ENCODE peak calls at places on chromosomes 4 and X, in eight cellular contexts. R, B, U, N, F, K, C and A are unnamed samples.

GRCh38 chr4:176044589-176044951 is 21.1 kb upstream of the WDR17 start:
- DNase-seq in R (no peak), B (peak), U (no peak), N (no peak), F (no peak), K (no peak), C (no peak), A (no peak)

GRCh38 chr4:31125496-31125895 is 405.3 kb downstream of the PCDH7 start:
- DNase-seq in R (no peak), B (no peak), U (no peak), N (no peak), F (no peak), K (no peak), C (no peak), A (no peak)

GRCh38 chr4:17721496-17722360 is 59.7 kb downstream of the FAM184B start:
- DNase-seq in R (no peak), B (peak), U (no peak), N (no peak), F (no peak), K (no peak), C (no peak), A (no peak)

GRCh38 chr4:113327513-113327912 is 278.1 kb downstream of the ANK2 start:
- DNase-seq in R (no peak), B (peak), U (no peak), N (no peak), F (no peak), K (no peak), C (no peak), A (no peak)

GRCh38 chr4:73895201-73896177 is 26.3 kb downstream of the CXCL1 start:
- DNase-seq in R (no peak), B (peak), U (no peak), N (no peak), F (peak), K (peak), C (no peak), A (no peak)

GRCh38 chrX:111823068-111823467 is 52.9 kb upstream of the TRPC5OS start:
- DNase-seq in R (no peak), B (no peak), U (no peak), N (no peak), F (no peak), K (no peak), C (peak), A (no peak)

GRCh38 chrX:71195959-71196727 is 26.9 kb upstream of the GJB1 start:
- DNase-seq in R (no peak), B (no peak), U (peak), N (no peak), F (no peak), K (no peak), C (no peak), A (no peak)

GRCh38 chr4:77586953-77587383 is 18.7 kb upstream of the CXCL13 start:
- DNase-seq in R (no peak), B (peak), U (no peak), N (no peak), F (peak), K (no peak), C (peak), A (no peak)

GRCh38 chrX:123720486-123720885 is 12.4 kb downstream of the THOC2 start:
- DNase-seq in R (no peak), B (no peak), U (no peak), N (no peak), F (no peak), K (no peak), C (no peak), A (no peak)

GRCh38 chr4:163566257-163566656 is 71.8 kb downstream of the TMA16 start:
- DNase-seq in R (no peak), B (no peak), U (no peak), N (no peak), F (no peak), K (no peak), C (no peak), A (no peak)

GRCh38 chrX:67545772-67546495 is 2.1 kb downstream of the AR start:
- DNase-seq in R (peak), B (no peak), U (no peak), N (peak), F (no peak), K (no peak), C (no peak), A (no peak)

GRCh38 chrX:115174548-115174947 is 14.7 kb upstream of the RBMXL3 start:
- DNase-seq in R (no peak), B (no peak), U (no peak), N (no peak), F (no peak), K (no peak), C (no peak), A (no peak)

GRCh38 chr4:152499322-152499721 is 36.6 kb downstream of the FBXW7 start:
- DNase-seq in R (no peak), B (no peak), U (no peak), N (no peak), F (no peak), K (no peak), C (no peak), A (no peak)

GRCh38 chr4:52643846-52644245 is 15.3 kb downstream of the USP46 start:
- DNase-seq in R (peak), B (peak), U (no peak), N (peak), F (peak), K (no peak), C (no peak), A (peak)

GRCh38 chr4:44319129-44319528 is 129.5 kb downstream of the KCTD8 start:
- DNase-seq in R (no peak), B (no peak), U (no peak), N (no peak), F (no peak), K (no peak), C (no peak), A (no peak)

GRCh38 chrX:153722704-153723350 is 1.4 kb downstream of the BCAP31 start:
- DNase-seq in R (no peak), B (no peak), U (no peak), N (no peak), F (peak), K (no peak), C (peak), A (no peak)

GRCh38 chrX:56572975-56573374 is 9.5 kb downstream of the UBQLN2 start:
- DNase-seq in R (no peak), B (no peak), U (no peak), N (no peak), F (no peak), K (no peak), C (no peak), A (no peak)

GRCh38 chr4:141455651-141456050 is 180.7 kb upstream of the IL15 start:
- DNase-seq in R (no peak), B (no peak), U (no peak), N (no peak), F (no peak), K (no peak), C (peak), A (no peak)

GRCh38 chrX:110847334-110847733 is 51.7 kb upstream of the CHRDL1 start:
- DNase-seq in R (no peak), B (peak), U (peak), N (no peak), F (no peak), K (peak), C (peak), A (no peak)

GRCh38 chrX:27321632-27322031 is 141.5 kb downstream of the PPP4R3C start:
- DNase-seq in R (no peak), B (no peak), U (no peak), N (no peak), F (no peak), K (no peak), C (no peak), A (no peak)

GRCh38 chr4:10020871-10021676 is at the start of gene SLC2A9:
- DNase-seq in R (no peak), B (peak), U (no peak), N (peak), F (peak), K (no peak), C (no peak), A (no peak)

GRCh38 chr4:142036795-142037583 is 400.6 kb downstream of the IL15 start:
- DNase-seq in R (no peak), B (no peak), U (no peak), N (no peak), F (no peak), K (no peak), C (no peak), A (no peak)

GRCh38 chr4:85963231-85963630 is 396.6 kb downstream of the MAPK10 start:
- DNase-seq in R (no peak), B (no peak), U (no peak), N (no peak), F (no peak), K (no peak), C (no peak), A (no peak)

GRCh38 chr4:182978152-182978827 is 61.1 kb upstream of the DCTD start:
- DNase-seq in R (no peak), B (peak), U (peak), N (no peak), F (no peak), K (no peak), C (no peak), A (no peak)

GRCh38 chr4:67101612-67102011 is 443.7 kb downstream of the CENPC start:
- DNase-seq in R (no peak), B (no peak), U (no peak), N (no peak), F (no peak), K (no peak), C (no peak), A (no peak)

GRCh38 chr4:182764137-182764536 is 153.0 kb downstream of the DCTD start:
- DNase-seq in R (no peak), B (peak), U (no peak), N (no peak), F (no peak), K (no peak), C (no peak), A (no peak)

GRCh38 chr4:77355731-77356130 is 198.7 kb downstream of the CCNG2 start:
- DNase-seq in R (no peak), B (no peak), U (no peak), N (no peak), F (no peak), K (no peak), C (no peak), A (no peak)

GRCh38 chr4:168701061-168701460 is 204.2 kb downstream of the PALLD start:
- DNase-seq in R (no peak), B (no peak), U (no peak), N (no peak), F (no peak), K (no peak), C (no peak), A (no peak)

GRCh38 chr4:44425614-44426208 is 22.9 kb downstream of the KCTD8 start:
- DNase-seq in R (no peak), B (peak), U (no peak), N (no peak), F (no peak), K (no peak), C (no peak), A (no peak)

GRCh38 chr4:110589297-110589696 is 33.6 kb downstream of the PITX2 start:
- DNase-seq in R (no peak), B (peak), U (no peak), N (no peak), F (no peak), K (no peak), C (no peak), A (no peak)

GRCh38 chr4:8140915-8141314 is 17.7 kb downstream of the ABLIM2 start:
- DNase-seq in R (no peak), B (no peak), U (no peak), N (no peak), F (no peak), K (no peak), C (no peak), A (no peak)

GRCh38 chr4:8614365-8615193 is 22.0 kb downstream of the CPZ start:
- DNase-seq in R (peak), B (no peak), U (no peak), N (peak), F (no peak), K (no peak), C (no peak), A (no peak)

GRCh38 chr4:77073106-77073858 is 2.5 kb downstream of the CCNI start:
- DNase-seq in R (no peak), B (peak), U (peak), N (no peak), F (no peak), K (no peak), C (no peak), A (no peak)

GRCh38 chrX:55312655-55313054 is 47.9 kb upstream of the PAGE3 start:
- DNase-seq in R (no peak), B (no peak), U (no peak), N (no peak), F (no peak), K (no peak), C (no peak), A (no peak)

GRCh38 chr4:172813359-172813923 is 355.2 kb upstream of the GALNT7 start:
- DNase-seq in R (no peak), B (no peak), U (no peak), N (no peak), F (no peak), K (no peak), C (no peak), A (no peak)

GRCh38 chr4:53459548-53459947 is 82.1 kb downstream of the FIP1L1 start:
- DNase-seq in R (no peak), B (peak), U (no peak), N (no peak), F (no peak), K (no peak), C (no peak), A (peak)

GRCh38 chrX:101078716-101079115 is at the start of gene TMEM35A:
- DNase-seq in R (no peak), B (peak), U (no peak), N (no peak), F (peak), K (peak), C (no peak), A (no peak)

GRCh38 chrX:134419784-134420183 is 40.2 kb upstream of the HPRT1 start:
- DNase-seq in R (no peak), B (no peak), U (no peak), N (no peak), F (no peak), K (no peak), C (no peak), A (no peak)
- TF ChIP-seq CTCF in R (no peak), B (no peak), U (no peak), N (no peak), F (no peak), K (no peak), C (no peak), A (no peak)

GRCh38 chr4:25913056-25913850 is 767 bp upstream of the SMIM20 start:
- DNase-seq in R (peak), B (no peak), U (peak), N (peak), F (peak), K (peak), C (no peak), A (peak)
- H3K4me3 ChIP-seq in R (peak), B (peak), U (peak), N (peak), F (peak), K (peak), C (peak), A (peak)

GRCh38 chr4:776743-777441 is 49.0 kb downstream of the CPLX1 start:
- DNase-seq in R (no peak), B (no peak), U (no peak), N (no peak), F (no peak), K (no peak), C (no peak), A (no peak)
- H3K27ac ChIP-seq in R (no peak), B (no peak), U (no peak), N (no peak), F (no peak), K (no peak), C (no peak), A (no peak)

DNA sequence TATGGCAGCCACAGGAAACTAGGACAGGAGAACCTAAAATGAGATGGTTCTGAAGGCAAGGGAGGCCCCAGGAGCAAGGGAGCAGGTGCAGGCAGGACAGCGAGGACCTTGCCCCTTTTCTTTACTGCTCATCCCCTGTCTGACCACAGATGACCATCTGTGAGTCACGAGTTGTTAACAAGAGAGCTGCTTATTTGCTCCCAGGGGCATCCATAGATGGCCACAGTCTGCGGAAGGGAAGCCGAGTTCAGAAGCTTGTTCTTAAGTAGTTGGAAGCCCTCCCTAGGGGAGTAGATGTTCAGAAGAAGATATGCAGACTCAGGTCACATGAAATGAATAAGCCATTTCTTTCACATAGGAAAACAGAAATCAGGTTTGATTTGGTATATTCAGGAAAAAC is 69.4 kb downstream of the EVC2 start:
- DNase-seq in R (no peak), B (peak), U (no peak), N (no peak), F (no peak), K (no peak), C (no peak), A (no peak)
- TF ChIP-seq CTCF in R (no peak), B (no peak), U (no peak), N (no peak), F (no peak), K (no peak), C (no peak), A (no peak)

DNA sequence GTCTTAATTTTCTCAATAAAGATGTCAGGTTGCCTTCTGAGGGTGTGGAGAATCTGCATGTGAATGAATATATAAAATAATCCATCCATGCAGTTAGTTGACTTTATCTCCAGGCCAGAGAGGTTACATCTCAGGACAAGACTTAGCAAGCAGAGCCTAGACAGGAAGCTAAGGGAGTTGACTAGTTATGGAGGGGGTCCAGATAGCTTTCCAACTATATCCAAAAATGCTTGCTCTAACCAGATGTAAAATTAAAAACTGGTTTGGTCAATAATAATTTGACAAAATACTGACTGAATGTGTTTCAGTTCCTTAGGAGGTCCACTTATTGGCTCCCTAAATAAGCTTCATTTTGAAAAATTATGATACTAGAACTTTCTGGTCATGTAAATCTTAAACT is 101.4 kb downstream of the PAPSS1 start:
- DNase-seq in R (no peak), B (no peak), U (no peak), N (no peak), F (no peak), K (no peak), C (no peak), A (no peak)
- H3K4me3 ChIP-seq in R (no peak), B (no peak), U (no peak), N (no peak), F (no peak), K (no peak), C (no peak), A (no peak)

DNA sequence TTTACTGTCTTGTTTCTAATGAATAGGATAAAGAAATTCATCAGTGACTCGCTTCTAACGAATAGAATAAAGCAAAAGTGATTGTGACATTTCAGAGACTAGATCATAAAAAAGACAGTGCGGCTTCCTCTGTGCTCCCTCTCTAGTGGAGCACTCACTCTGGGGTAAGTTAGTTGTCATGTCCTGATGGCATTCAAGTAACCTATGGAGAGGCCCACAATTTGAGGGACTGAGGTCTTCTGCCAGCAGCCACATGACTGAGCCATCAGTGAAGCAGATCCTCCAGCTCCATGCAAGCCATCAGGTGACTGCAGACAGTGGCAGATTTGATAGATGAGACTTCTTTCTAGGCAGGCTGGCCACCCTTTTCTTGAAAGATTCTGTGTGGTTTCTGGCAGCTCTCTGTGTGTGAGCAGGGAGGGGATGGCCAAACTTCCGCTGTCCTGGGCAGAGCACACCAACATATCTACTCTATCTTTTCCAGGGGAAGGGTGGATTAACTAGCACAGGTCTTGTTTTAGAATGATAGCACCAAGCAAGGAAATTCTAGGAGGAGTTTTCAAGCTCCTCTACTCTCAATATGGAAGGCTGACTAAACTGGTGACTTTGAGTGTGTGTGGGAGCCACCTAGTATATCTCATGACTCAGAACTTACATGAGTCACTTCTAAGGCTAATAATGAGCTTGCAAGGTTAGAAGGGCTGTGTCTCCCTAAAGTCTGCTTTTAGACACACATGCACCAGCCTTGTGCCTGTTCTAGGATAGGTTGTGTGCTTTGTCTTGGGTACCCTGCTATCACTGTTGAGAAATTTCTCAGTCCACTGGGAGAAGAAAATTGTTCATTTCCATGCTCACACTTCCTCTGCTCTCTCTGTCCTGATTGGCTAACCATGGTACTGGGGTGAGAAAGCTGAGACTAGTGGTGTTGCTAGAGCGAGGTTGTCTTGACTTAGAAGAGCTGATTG is 72.7 kb downstream of the YIPF6 start:
- DNase-seq in R (no peak), B (peak), U (no peak), N (no peak), F (no peak), K (no peak), C (peak), A (no peak)
- H3K27ac ChIP-seq in R (no peak), B (no peak), U (no peak), N (no peak), F (no peak), K (no peak), C (peak), A (no peak)

GRCh38 chr4:48100248-48100647 is 33.8 kb downstream of the TXK start:
- DNase-seq in R (no peak), B (no peak), U (no peak), N (no peak), F (no peak), K (no peak), C (no peak), A (no peak)

GRCh38 chr4:48103483-48104139 is 30.4 kb downstream of the TXK start:
- DNase-seq in R (no peak), B (no peak), U (no peak), N (no peak), F (peak), K (no peak), C (no peak), A (no peak)

GRCh38 chr4:48105230-48105629 is 28.8 kb downstream of the TXK start:
- DNase-seq in R (no peak), B (no peak), U (no peak), N (no peak), F (no peak), K (no peak), C (no peak), A (no peak)

DNA sequence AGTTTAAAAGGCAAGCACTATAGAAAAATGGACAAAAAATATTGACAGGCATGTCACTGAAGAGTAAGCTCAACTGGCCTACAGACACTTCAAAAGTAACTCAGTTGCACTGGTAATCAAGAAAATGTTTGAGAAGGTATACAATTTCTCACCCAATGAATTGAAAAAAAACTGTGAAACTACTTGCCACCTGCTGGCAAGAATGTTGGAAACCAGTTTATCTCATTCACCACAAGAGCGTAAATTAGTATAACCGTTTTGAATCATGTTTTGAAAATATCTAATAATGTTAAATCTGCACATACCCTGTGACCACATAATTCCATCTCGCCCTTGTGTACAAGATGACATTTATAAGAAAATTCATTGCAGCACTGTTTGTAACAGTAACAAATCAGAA is 31.7 kb downstream of the TXK start:
- DNase-seq in R (no peak), B (no peak), U (peak), N (no peak), F (no peak), K (no peak), C (no peak), A (no peak)
- TF ChIP-seq CTCF in R (no peak), B (peak), U (peak), N (no peak), F (no peak), K (no peak), C (peak), A (no peak)

GRCh38 chrX:50567636-50568035 is 97.0 kb upstream of the DGKK start:
- DNase-seq in R (no peak), B (no peak), U (no peak), N (no peak), F (no peak), K (no peak), C (no peak), A (no peak)
- H3K4me3 ChIP-seq in R (no peak), B (no peak), U (no peak), N (no peak), F (no peak), K (no peak), C (no peak), A (no peak)